ENCODE peak calls at places on chromosomes 7 and 10, in five cellular contexts. F is SK-N-SH, V is A549, S is HepG2, E is IMR-90. I is an unnamed sample.

GRCh38 chr7:32378991-32379390 is 111.2 kb downstream of the LSM5 start:
- DNase-seq in F (no peak), V (no peak), S (no peak), E (no peak), I (no peak)

GRCh38 chr7:55366461-55367138 is 1.5 kb downstream of the LANCL2 start:
- DNase-seq in F (peak; percentile 48), V (peak; percentile 37), S (peak; percentile 25), E (no peak), I (no peak)

GRCh38 chr10:120600871-120601644 is 144.0 kb downstream of the PLPP4 start:
- DNase-seq in F (peak; percentile 61), V (no peak), S (no peak), E (no peak), I (no peak)

GRCh38 chr7:151764056-151764920 is 112.6 kb downstream of the PRKAG2 start:
- DNase-seq in F (no peak), V (no peak), S (no peak), E (no peak), I (no peak)

GRCh38 chr7:144723311-144723710 is 112.5 kb downstream of the TPK1 start:
- DNase-seq in F (no peak), V (no peak), S (no peak), E (no peak), I (no peak)

GRCh38 chr7:72219500-72219899 is 192.6 kb downstream of the CALN1 start:
- DNase-seq in F (no peak), V (no peak), S (no peak), E (no peak), I (no peak)

GRCh38 chr7:114819629-114820362 is 102.1 kb upstream of the MDFIC start:
- DNase-seq in F (no peak), V (peak; percentile 95), S (peak; percentile 4), E (peak; percentile 98), I (peak; percentile 69)

GRCh38 chr7:30596043-30596641 is 1.5 kb downstream of the GARS1 start:
- DNase-seq in F (peak; percentile 60), V (peak; percentile 30), S (peak; percentile 42), E (peak; percentile 41), I (no peak)

GRCh38 chr10:32189400-32190084 is 133.3 kb upstream of the KIF5B start:
- DNase-seq in F (no peak), V (peak; percentile 70), S (peak; percentile 75), E (peak; percentile 35), I (peak; percentile 18)

GRCh38 chr7:80428161-80429054 is 83.5 kb downstream of the GNAT3 start:
- DNase-seq in F (peak; percentile 37), V (peak; percentile 79), S (peak; percentile 65), E (peak; percentile 79), I (peak; percentile 54)

GRCh38 chr10:53135897-53136253 is 363.3 kb upstream of the MBL2 start:
- DNase-seq in F (no peak), V (no peak), S (no peak), E (no peak), I (no peak)

GRCh38 chr7:30206942-30207341 is 72.2 kb downstream of the MTURN start:
- DNase-seq in F (no peak), V (no peak), S (no peak), E (no peak), I (no peak)

GRCh38 chr10:14302035-14302434 is 28.7 kb downstream of the FRMD4A start:
- DNase-seq in F (no peak), V (no peak), S (no peak), E (peak; percentile 43), I (no peak)

GRCh38 chr7:22696672-22697071 is 30.3 kb upstream of the IL6 start:
- DNase-seq in F (no peak), V (no peak), S (no peak), E (peak; percentile 36), I (no peak)

GRCh38 chr7:150986099-150986512 is 4.7 kb upstream of the NOS3 start:
- DNase-seq in F (peak; percentile 85), V (peak; percentile 64), S (no peak), E (peak; percentile 48), I (no peak)

GRCh38 chr7:106640368-106641141 is 20.4 kb downstream of the CCDC71L start:
- DNase-seq in F (no peak), V (no peak), S (no peak), E (peak; percentile 81), I (no peak)

GRCh38 chr7:42151309-42151708 is 85.7 kb downstream of the GLI3 start:
- DNase-seq in F (no peak), V (no peak), S (no peak), E (peak; percentile 71), I (no peak)

GRCh38 chr10:86681047-86681446 is 12.7 kb downstream of the LDB3 start:
- DNase-seq in F (peak; percentile 78), V (no peak), S (no peak), E (no peak), I (no peak)

GRCh38 chr10:56537984-56538383 is 176.9 kb upstream of the ZWINT start:
- DNase-seq in F (no peak), V (peak; percentile 44), S (peak; percentile 1), E (peak; percentile 27), I (no peak)
- TF ChIP-seq RAD21 in F (no peak), V (no peak), S (no peak), E (no peak), I (no peak)

GRCh38 chr7:13179011-13179574 is 491.7 kb downstream of the ARL4A start:
- DNase-seq in F (peak; percentile 4), V (peak; percentile 18), S (peak; percentile 30), E (peak; percentile 6), I (no peak)
- TF ChIP-seq CTCF in F (peak; percentile 21), V (peak; percentile 30), S (peak; percentile 52), E (no peak), I (peak; percentile 36)

GRCh38 chr7:116494472-116494871 is 5.1 kb upstream of the CAV2 start:
- DNase-seq in F (no peak), V (no peak), S (no peak), E (no peak), I (no peak)
- TF ChIP-seq RAD21 in F (no peak), V (no peak), S (no peak), E (no peak), I (no peak)

DNA sequence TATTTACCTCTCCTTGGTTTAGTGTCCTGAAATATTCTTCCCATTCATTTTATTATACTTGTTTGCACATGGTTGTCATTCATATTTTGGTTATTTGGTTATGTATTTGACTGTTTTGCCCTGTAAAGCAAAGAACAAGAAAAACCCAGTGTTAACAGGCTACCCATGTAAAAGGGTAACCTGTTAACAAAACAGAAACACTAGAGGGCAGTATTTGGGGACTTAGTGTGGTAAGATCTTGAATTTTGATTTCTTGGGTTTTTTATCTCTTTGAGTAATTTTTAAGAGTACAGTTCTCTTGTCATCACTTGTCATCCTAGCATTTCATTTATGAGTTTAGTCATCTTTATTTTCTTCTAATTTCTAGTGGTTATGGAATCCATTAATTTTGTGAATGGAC is 51.3 kb downstream of the POLL start:
- DNase-seq in F (peak; percentile 54), V (peak; percentile 58), S (peak; percentile 23), E (peak; percentile 27), I (peak; percentile 39)
- TF ChIP-seq CTCF in F (peak; percentile 68), V (peak; percentile 73), S (peak; percentile 53), E (peak; percentile 47), I (peak; percentile 72)

GRCh38 chr7:25196132-25196896 is 32.0 kb downstream of the NPVF start:
- DNase-seq in F (no peak), V (no peak), S (peak; percentile 71), E (no peak), I (no peak)
- TF ChIP-seq RAD21 in F (no peak), V (no peak), S (no peak), E (no peak), I (no peak)

GRCh38 chr10:111348049-111348448 is 271.2 kb downstream of the ADRA2A start:
- DNase-seq in F (no peak), V (no peak), S (no peak), E (no peak), I (no peak)

GRCh38 chr10:111347386-111348005 is 270.7 kb downstream of the ADRA2A start:
- DNase-seq in F (no peak), V (no peak), S (no peak), E (no peak), I (no peak)

GRCh38 chr10:111344804-111345203 is 268.0 kb downstream of the ADRA2A start:
- DNase-seq in F (peak; percentile 6), V (peak; percentile 12), S (no peak), E (no peak), I (no peak)
- TF ChIP-seq CTCF in F (no peak), V (no peak), S (peak; percentile 3), E (no peak), I (peak; percentile 58)

GRCh38 chr10:132977807-132978206 is 35.4 kb upstream of the CFAP46 start:
- DNase-seq in F (no peak), V (no peak), S (no peak), E (no peak), I (no peak)
- TF ChIP-seq RAD21 in F (no peak), V (no peak), S (no peak), E (no peak), I (no peak)

GRCh38 chr7:70415179-70415972 is 716.6 kb upstream of the GALNT17 start:
- DNase-seq in F (no peak), V (no peak), S (no peak), E (no peak), I (no peak)

GRCh38 chr7:70414368-70414767 is 717.6 kb upstream of the GALNT17 start:
- DNase-seq in F (no peak), V (no peak), S (no peak), E (no peak), I (no peak)

GRCh38 chr7:70416611-70417010 is 715.3 kb upstream of the GALNT17 start:
- DNase-seq in F (no peak), V (no peak), S (no peak), E (no peak), I (no peak)

GRCh38 chr7:70419816-70420215 is 712.1 kb upstream of the GALNT17 start:
- DNase-seq in F (peak; percentile 57), V (no peak), S (no peak), E (no peak), I (no peak)

GRCh38 chr7:70417061-70417655 is 714.8 kb upstream of the GALNT17 start:
- DNase-seq in F (peak; percentile 41), V (no peak), S (no peak), E (no peak), I (no peak)
- TF ChIP-seq CTCF in F (no peak), V (no peak), S (no peak), E (no peak), I (no peak)

GRCh38 chr7:17506601-17507000 is 208.1 kb downstream of the AHR start:
- DNase-seq in F (no peak), V (no peak), S (no peak), E (no peak), I (no peak)

GRCh38 chr7:17502209-17502810 is 203.9 kb downstream of the AHR start:
- DNase-seq in F (no peak), V (no peak), S (no peak), E (no peak), I (no peak)

GRCh38 chr7:17507717-17508116 is 209.3 kb downstream of the AHR start:
- DNase-seq in F (no peak), V (no peak), S (peak; percentile 86), E (no peak), I (no peak)

GRCh38 chr7:17501461-17502208 is 203.2 kb downstream of the AHR start:
- DNase-seq in F (no peak), V (no peak), S (no peak), E (peak; percentile 34), I (no peak)

DNA sequence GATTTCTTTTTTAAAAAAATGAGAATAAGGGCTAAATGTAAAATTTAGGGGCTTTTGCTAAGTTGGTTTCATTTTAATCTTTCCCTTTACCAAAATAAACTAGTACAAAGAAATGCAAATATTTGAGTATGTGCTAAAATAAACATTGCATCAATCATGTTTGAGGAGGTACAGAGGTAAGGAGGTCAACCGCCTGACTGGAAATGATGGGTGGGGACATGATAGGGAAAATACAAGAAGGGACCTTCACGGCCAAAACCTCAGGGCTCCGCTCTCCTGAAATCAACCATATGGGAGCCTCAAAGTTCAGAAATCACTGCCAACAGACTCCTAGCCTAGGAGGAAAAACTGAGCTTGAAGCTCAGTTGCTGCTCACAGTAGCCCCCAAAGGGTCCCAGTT is 207.6 kb downstream of the AHR start:
- DNase-seq in F (no peak), V (peak; percentile 51), S (peak; percentile 85), E (peak; percentile 13), I (no peak)
- TF ChIP-seq RAD21 in F (no peak), V (no peak), S (no peak), E (no peak), I (no peak)